ENCODE peak calls at places on chromosomes 16 and 17, in eight cellular contexts. D is right lobe of liver; Y is ovary; Q is CD8-positive, alpha-beta T cell; Z is psoas muscle; R is fibroblast of pulmonary artery; J is CD8-positive, alpha-beta memory T cell; H is NT2/D1. K is an unnamed sample.

GRCh38 chr16:58026705-58027340 is 1.3 kb downstream of the MMP15 start:
- DNase-seq in D (peak), Y (no peak), Q (no peak), Z (no peak), R (no peak), J (no peak), H (no peak), K (no peak)

GRCh38 chr17:57708401-57708800 is 36.7 kb downstream of the CCDC182 start:
- DNase-seq in D (no peak), Y (no peak), Q (no peak), Z (no peak), R (peak), J (no peak), H (no peak), K (no peak)

GRCh38 chr16:28983644-28984043 is 1.2 kb upstream of the LAT start:
- DNase-seq in D (no peak), Y (no peak), Q (no peak), Z (no peak), R (no peak), J (no peak), H (no peak), K (no peak)

GRCh38 chr16:83095926-83096692 is 469.3 kb downstream of the CDH13 start:
- DNase-seq in D (no peak), Y (no peak), Q (no peak), Z (no peak), R (peak), J (no peak), H (no peak), K (peak)

GRCh38 chr17:69672924-69673323 is 258.4 kb downstream of the MAP2K6 start:
- DNase-seq in D (no peak), Y (no peak), Q (no peak), Z (no peak), R (peak), J (no peak), H (no peak), K (peak)

GRCh38 chr17:59093702-59094231 is 12.9 kb downstream of the TRIM37 start:
- DNase-seq in D (no peak), Y (peak), Q (no peak), Z (peak), R (peak), J (no peak), H (no peak), K (peak)

GRCh38 chr16:70691223-70692129 is 5.6 kb upstream of the MTSS2 start:
- DNase-seq in D (peak), Y (peak), Q (no peak), Z (peak), R (peak), J (no peak), H (no peak), K (peak)

GRCh38 chr17:1446201-1446600 is 9.8 kb downstream of the CRK start:
- DNase-seq in D (no peak), Y (no peak), Q (no peak), Z (no peak), R (no peak), J (no peak), H (no peak), K (no peak)

GRCh38 chr17:69575346-69575761 is 160.9 kb downstream of the MAP2K6 start:
- DNase-seq in D (no peak), Y (no peak), Q (no peak), Z (no peak), R (peak), J (no peak), H (no peak), K (peak)

GRCh38 chr16:30651124-30652004 is 604 bp downstream of the PRR14 start:
- DNase-seq in D (peak), Y (peak), Q (peak), Z (peak), R (peak), J (peak), H (peak), K (no peak)

GRCh38 chr17:65049085-65049756 is 7.3 kb downstream of the GNA13 start:
- DNase-seq in D (no peak), Y (no peak), Q (no peak), Z (no peak), R (no peak), J (no peak), H (no peak), K (no peak)

GRCh38 chr17:64685705-64686104 is 23.6 kb upstream of the SMURF2 start:
- DNase-seq in D (no peak), Y (no peak), Q (no peak), Z (no peak), R (no peak), J (no peak), H (no peak), K (no peak)

GRCh38 chr17:36104601-36105000 is 974 bp downstream of the CCL4 start:
- DNase-seq in D (no peak), Y (no peak), Q (no peak), Z (no peak), R (no peak), J (no peak), H (no peak), K (no peak)

GRCh38 chr16:85733839-85734170 is 17.1 kb downstream of the C16orf74 start:
- DNase-seq in D (no peak), Y (no peak), Q (no peak), Z (no peak), R (no peak), J (no peak), H (peak), K (no peak)

GRCh38 chr17:8243827-8244226 is 4.0 kb downstream of the CTC1 start:
- DNase-seq in D (no peak), Y (no peak), Q (no peak), Z (no peak), R (no peak), J (no peak), H (no peak), K (no peak)
- H3K4me3 ChIP-seq in D (no peak), Y (no peak), Q (no peak), Z (no peak), R (no peak), J (no peak), H (no peak), K (no peak)

GRCh38 chr16:1712791-1713261 is 6.8 kb downstream of the MAPK8IP3 start:
- DNase-seq in D (no peak), Y (peak), Q (no peak), Z (no peak), R (no peak), J (no peak), H (no peak), K (no peak)
- H3K4me3 ChIP-seq in D (no peak), Y (no peak), Q (no peak), Z (no peak), R (no peak), J (no peak), H (no peak), K (no peak)

DNA sequence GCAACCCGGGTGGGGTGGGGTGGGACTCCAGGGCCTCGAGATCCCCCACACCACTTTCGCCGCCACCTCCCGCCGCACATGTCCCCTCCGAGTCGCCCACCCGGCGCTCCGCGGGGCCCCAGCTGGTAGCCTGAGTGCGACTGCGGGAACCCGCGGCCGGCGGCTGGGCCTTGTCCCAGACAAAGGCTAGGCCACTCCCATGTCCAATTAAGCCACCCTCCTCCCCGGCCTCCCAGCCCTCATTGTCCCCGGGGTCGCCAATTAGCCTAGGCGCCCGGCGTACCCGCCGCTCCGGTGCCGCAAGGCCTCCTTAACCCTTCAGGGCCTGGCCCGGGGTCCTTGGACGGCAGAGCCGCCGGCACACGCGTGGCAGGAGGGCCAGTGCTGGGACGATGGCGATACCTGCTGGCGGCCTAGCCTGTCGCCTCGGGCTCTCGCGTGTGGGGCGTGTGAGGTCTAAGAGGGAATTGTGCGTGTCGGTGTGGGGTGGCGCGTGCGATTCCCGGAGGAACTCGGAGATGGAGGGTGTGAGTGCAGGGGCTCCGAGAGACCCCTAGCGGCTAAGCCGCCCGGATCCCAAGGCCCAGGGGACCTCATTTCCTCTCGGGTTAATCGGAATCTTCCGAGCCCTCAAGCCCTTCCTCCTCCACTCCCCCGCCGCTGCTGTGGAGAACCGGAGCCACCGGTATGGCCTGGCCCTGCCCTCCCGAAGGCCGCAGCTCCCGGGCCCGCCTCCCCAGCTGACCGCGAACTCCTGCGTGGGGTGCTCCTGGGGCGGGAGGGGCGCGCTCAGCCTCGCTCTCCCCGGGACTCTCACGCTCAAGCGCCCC is 11.7 kb downstream of the TBX2 start:
- DNase-seq in D (peak), Y (peak), Q (no peak), Z (no peak), R (no peak), J (no peak), H (no peak), K (no peak)
- H3K4me3 ChIP-seq in D (peak), Y (peak), Q (peak), Z (peak), R (peak), J (peak), H (peak), K (peak)

GRCh38 chr16:56191807-56192643 is 736 bp downstream of the GNAO1 start:
- DNase-seq in D (no peak), Y (no peak), Q (no peak), Z (no peak), R (no peak), J (no peak), H (no peak), K (no peak)

GRCh38 chr16:56190903-56191806 is at the start of gene GNAO1:
- DNase-seq in D (peak), Y (peak), Q (peak), Z (peak), R (peak), J (peak), H (peak), K (no peak)

GRCh38 chr16:56192971-56193936 is 2.0 kb downstream of the GNAO1 start:
- DNase-seq in D (no peak), Y (no peak), Q (no peak), Z (no peak), R (no peak), J (no peak), H (no peak), K (no peak)

GRCh38 chr16:56193951-56194726 is 2.9 kb downstream of the GNAO1 start:
- DNase-seq in D (peak), Y (peak), Q (peak), Z (peak), R (peak), J (peak), H (peak), K (peak)

GRCh38 chr16:56192644-56192960 is 1.3 kb downstream of the GNAO1 start:
- DNase-seq in D (no peak), Y (no peak), Q (no peak), Z (no peak), R (no peak), J (no peak), H (no peak), K (no peak)
- H3K4me3 ChIP-seq in D (peak), Y (peak), Q (no peak), Z (peak), R (no peak), J (no peak), H (no peak), K (no peak)

GRCh38 chr17:74893936-74894671 is 671 bp upstream of the FADS6 start:
- DNase-seq in D (no peak), Y (no peak), Q (no peak), Z (no peak), R (no peak), J (no peak), H (no peak), K (no peak)
- H3K4me3 ChIP-seq in D (peak), Y (no peak), Q (no peak), Z (peak), R (no peak), J (no peak), H (peak), K (no peak)

GRCh38 chr16:54931041-54931756 is 534 bp downstream of the IRX5 start:
- DNase-seq in D (peak), Y (peak), Q (no peak), Z (peak), R (no peak), J (no peak), H (no peak), K (no peak)

GRCh38 chr16:54931757-54932660 is 1.3 kb downstream of the IRX5 start:
- DNase-seq in D (no peak), Y (no peak), Q (no peak), Z (no peak), R (no peak), J (no peak), H (no peak), K (no peak)

GRCh38 chr16:54934536-54935410 is 4.1 kb downstream of the IRX5 start:
- DNase-seq in D (no peak), Y (no peak), Q (no peak), Z (no peak), R (no peak), J (no peak), H (no peak), K (no peak)

GRCh38 chr16:54933281-54934150 is 2.9 kb downstream of the IRX5 start:
- DNase-seq in D (no peak), Y (no peak), Q (no peak), Z (no peak), R (no peak), J (no peak), H (no peak), K (no peak)

DNA sequence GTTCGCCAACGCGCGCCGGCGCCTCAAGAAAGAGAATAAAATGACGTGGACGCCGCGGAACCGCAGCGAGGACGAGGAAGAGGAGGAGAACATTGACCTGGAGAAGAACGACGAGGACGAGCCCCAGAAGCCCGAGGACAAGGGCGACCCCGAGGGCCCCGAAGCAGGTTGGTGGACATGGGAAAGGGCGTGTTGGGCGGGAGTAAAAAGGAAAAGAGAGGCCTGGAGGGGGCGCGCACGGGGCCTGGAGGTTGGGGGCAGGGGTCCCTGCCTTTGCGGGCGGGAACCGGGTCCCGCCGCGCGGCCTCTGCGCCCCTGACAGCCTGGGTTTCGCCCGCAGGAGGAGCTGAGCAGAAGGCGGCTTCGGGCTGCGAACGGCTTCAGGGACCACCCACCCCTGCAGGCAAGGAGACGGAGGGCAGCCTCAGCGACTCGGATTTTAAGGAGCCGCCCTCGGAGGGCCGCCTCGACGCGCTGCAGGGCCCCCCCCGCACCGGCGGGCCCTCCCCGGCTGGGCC is 2.1 kb downstream of the IRX5 start:
- DNase-seq in D (no peak), Y (no peak), Q (no peak), Z (no peak), R (no peak), J (no peak), H (no peak), K (no peak)
- H3K4me3 ChIP-seq in D (no peak), Y (no peak), Q (no peak), Z (peak), R (no peak), J (no peak), H (peak), K (peak)

GRCh38 chr17:79464310-79465010 is 146.4 kb downstream of the RBFOX3 start:
- DNase-seq in D (no peak), Y (no peak), Q (no peak), Z (no peak), R (no peak), J (no peak), H (no peak), K (no peak)
- H3K4me3 ChIP-seq in D (no peak), Y (no peak), Q (no peak), Z (no peak), R (no peak), J (no peak), H (no peak), K (no peak)

GRCh38 chr16:10937068-10937859 is 5.0 kb downstream of the DEXI start:
- DNase-seq in D (no peak), Y (no peak), Q (no peak), Z (no peak), R (no peak), J (no peak), H (no peak), K (no peak)
- H3K4me3 ChIP-seq in D (peak), Y (no peak), Q (peak), Z (peak), R (no peak), J (peak), H (no peak), K (no peak)

K was measured in astrocyte of the cerebellum.